ENCODE peak calls at places on chromosomes 5 and 9, in nine cellular contexts. B is HT1080; M is C1 segment of cervical spinal cord; S is CD8-positive, alpha-beta T cell; E is stimulated activated CD4-positive, alpha-beta T cell treated with anti-CD3 and anti-CD28 coated beads, TNF-alpha, amount 100 ng/mL, for 4 hours; A is NCI-H1092; D is IMR-90; K is CD14-positive monocyte; F is putamen. O is an unnamed sample.

GRCh38 chr5:17000296-17000939 is 64.3 kb upstream of the MYO10 start:
- DNase-seq in M (no peak), F (no peak), E (no peak), D (peak; percentile 98), A (no peak), K (no peak), S (no peak), B (peak; percentile 99), O (no peak)

GRCh38 chr5:322942-323879 is 1.7 kb downstream of the AHRR start:
- DNase-seq in E (no peak), K (no peak), M (no peak), A (no peak), S (no peak), F (no peak), D (peak; percentile 31), B (no peak), O (no peak)

GRCh38 chr5:113099822-113100221 is 123.2 kb downstream of the DCP2 start:
- DNase-seq in B (no peak), S (no peak), F (no peak), A (no peak), M (no peak), E (no peak), K (no peak), D (no peak), O (no peak)

GRCh38 chr5:14172149-14172795 is 29.1 kb downstream of the TRIO start:
- DNase-seq in E (no peak), K (no peak), B (no peak), S (no peak), D (no peak), A (no peak), F (no peak), M (no peak), O (no peak)

GRCh38 chr9:135864447-135865049 is 42.8 kb downstream of the CAMSAP1 start:
- DNase-seq in D (peak; percentile 43), F (no peak), M (peak; percentile 35), A (peak; percentile 32), E (peak; percentile 63), S (peak; percentile 65), B (peak; percentile 25), K (peak; percentile 69), O (peak; percentile 54)

GRCh38 chr9:109974918-109975276 is 194.9 kb downstream of the PALM2AKAP2 start:
- DNase-seq in D (no peak), B (no peak), K (no peak), S (no peak), E (no peak), F (no peak), M (no peak), A (no peak), O (no peak)

GRCh38 chr5:112787896-112788295 is 50.2 kb downstream of the APC start:
- DNase-seq in E (no peak), F (no peak), D (peak; percentile 52), K (no peak), S (no peak), B (no peak), M (no peak), A (no peak), O (no peak)

GRCh38 chr9:113293285-113293874 is 9.8 kb downstream of the RNF183 start:
- DNase-seq in M (no peak), S (no peak), E (no peak), A (no peak), D (peak; percentile 65), K (no peak), B (no peak), F (no peak), O (no peak)

GRCh38 chr5:132060501-132061161 is at the start of gene IL3:
- DNase-seq in S (no peak), E (no peak), M (no peak), D (no peak), K (peak; percentile 15), F (no peak), B (no peak), A (no peak), O (peak; percentile 6)

GRCh38 chr9:128072144-128073021 is 4.4 kb downstream of the SLC25A25 start:
- DNase-seq in S (peak; percentile 44), F (peak; percentile 72), D (peak; percentile 73), B (no peak), A (no peak), M (peak; percentile 19), K (peak; percentile 91), E (peak; percentile 55), O (peak; percentile 90)

GRCh38 chr9:85466834-85467233 is 274.9 kb downstream of the AGTPBP1 start:
- DNase-seq in S (no peak), A (no peak), D (no peak), F (no peak), B (no peak), E (no peak), M (no peak), K (no peak), O (no peak)

GRCh38 chr5:163645421-163646416 is 140.3 kb downstream of the MAT2B start:
- DNase-seq in E (no peak), F (no peak), B (no peak), D (no peak), K (no peak), S (no peak), A (no peak), M (no peak), O (no peak)

GRCh38 chr5:141478321-141478945 is 2.7 kb downstream of the PCDHGC3 start:
- DNase-seq in B (peak; percentile 33), E (no peak), D (peak; percentile 52), F (no peak), M (no peak), S (no peak), A (no peak), K (no peak), O (no peak)